ENCODE peak calls at places on chromosomes 6 and 20, in six cellular contexts. F is stomach, E is fibroblast of lung, P is uterus, O is aorta, L is tibial nerve. V is an unnamed sample.

GRCh38 chr6:152301021-152301805 is 335.9 kb downstream of the SYNE1 start:
- DNase-seq in E (peak; percentile 84), O (no peak), F (no peak), L (no peak), P (no peak), V (no peak)

GRCh38 chr6:138030872-138031271 is 76.3 kb downstream of the PERP start:
- DNase-seq in L (no peak), F (no peak), E (no peak), P (no peak), O (no peak), V (no peak)

GRCh38 chr6:41098366-41098765 is 25.6 kb downstream of the NFYA start:
- DNase-seq in O (no peak), F (no peak), E (no peak), P (no peak), L (no peak), V (no peak)

GRCh38 chr6:136077834-136078576 is 172.1 kb downstream of the MTFR2 start:
- DNase-seq in P (no peak), O (no peak), E (peak; percentile 92), F (no peak), L (no peak), V (no peak)

GRCh38 chr20:24651171-24651972 is 181.9 kb downstream of the SYNDIG1 start:
- DNase-seq in P (no peak), O (no peak), L (no peak), E (peak; percentile 89), F (no peak), V (no peak)

GRCh38 chr6:120871416-120872261 is 462.6 kb downstream of the TBC1D32 start:
- DNase-seq in P (no peak), E (no peak), L (no peak), F (no peak), O (peak; percentile 42), V (no peak)

GRCh38 chr6:146803601-146804000 is 204.8 kb downstream of the ADGB start:
- DNase-seq in L (no peak), O (peak; percentile 44), F (no peak), E (peak; percentile 8), P (no peak), V (no peak)

GRCh38 chr6:5984150-5985089 is 22.3 kb downstream of the NRN1 start:
- DNase-seq in E (no peak), P (no peak), O (no peak), L (no peak), F (no peak), V (no peak)

DNA sequence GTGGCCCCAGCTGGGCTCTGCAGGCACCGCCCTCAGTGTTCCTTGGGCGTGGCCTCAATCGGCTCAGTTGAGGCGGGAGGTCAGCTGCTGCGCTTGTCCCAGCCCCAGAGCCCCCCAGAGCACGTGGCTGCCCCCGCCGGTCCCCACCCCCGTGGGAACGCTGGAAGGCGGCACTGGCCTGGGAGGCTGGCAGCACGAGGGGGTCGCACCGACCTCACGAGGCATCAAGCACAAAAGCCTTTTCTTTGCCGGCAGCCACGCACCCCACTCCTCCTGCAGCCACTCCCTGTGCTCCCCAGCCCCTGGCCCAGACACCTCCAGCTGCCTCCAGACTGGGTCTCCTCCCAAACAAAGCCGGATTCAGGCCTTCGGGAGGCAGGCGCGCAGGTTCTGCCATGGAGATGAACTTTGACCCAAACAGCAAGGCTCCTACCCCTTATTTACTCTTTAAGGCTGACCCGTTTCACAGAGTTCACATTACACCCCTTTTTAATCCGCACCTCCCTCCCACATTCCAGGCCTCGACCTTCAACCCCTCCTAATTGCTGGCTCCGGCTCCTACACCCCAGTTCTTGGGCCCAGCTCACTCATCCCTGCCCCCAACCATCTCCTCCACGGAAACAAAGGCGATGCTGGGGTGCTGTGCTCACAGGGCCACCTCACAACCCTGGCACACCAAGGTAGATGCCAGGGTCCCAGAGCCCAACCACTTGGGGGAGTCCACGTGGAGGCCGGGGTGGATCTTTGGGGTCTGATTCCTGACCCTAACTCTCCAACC is 111.7 kb downstream of the NOL4L start:
- DNase-seq in P (no peak), O (no peak), F (no peak), L (no peak), E (no peak), V (no peak)
- H3K27ac ChIP-seq in P (peak overlapping the region; percentile 88), O (no peak overlapping the region), F (peak overlapping the region; percentile 85), L (peak overlapping the region; percentile 83), E (no peak overlapping the region), V (peak overlapping the region; percentile 90)

GRCh38 chr6:98047881-98048280 is 764.9 kb upstream of the MMS22L start:
- DNase-seq in E (no peak), L (no peak), O (no peak), P (no peak), F (no peak), V (no peak)

GRCh38 chr6:98044168-98044567 is 761.2 kb upstream of the MMS22L start:
- DNase-seq in F (no peak), P (no peak), O (no peak), E (no peak), L (no peak), V (no peak)

GRCh38 chr6:98041921-98042320 is 758.9 kb upstream of the MMS22L start:
- DNase-seq in P (no peak), E (no peak), O (no peak), F (no peak), L (no peak), V (no peak)

GRCh38 chr6:98041072-98041471 is 758.1 kb upstream of the MMS22L start:
- DNase-seq in F (no peak), P (no peak), L (no peak), O (no peak), E (no peak), V (no peak)

GRCh38 chr6:98044791-98045190 is 761.8 kb upstream of the MMS22L start:
- DNase-seq in L (no peak), P (no peak), E (no peak), F (no peak), O (no peak), V (no peak)
- H3K27me3 ChIP-seq in L (no peaks in the 10 kb centered on the region), P (no peaks in the 10 kb centered on the region), E (no peaks in the 10 kb centered on the region), F (no peaks in the 10 kb centered on the region), O (peaks cover 1% of the 10 kb centered on the region), V (no peaks in the 10 kb centered on the region)

GRCh38 chr20:23634985-23635767 is 2.6 kb downstream of the CST3 start:
- DNase-seq in L (peak; percentile 72), F (no peak), O (no peak), E (no peak), P (no peak), V (no peak)
- H3K27ac ChIP-seq in L (peak overlapping the region; percentile 36), F (peak overlapping the region; percentile 98), O (no peak overlapping the region), E (no peak overlapping the region), P (no peak overlapping the region), V (no peak overlapping the region)

GRCh38 chr20:2052741-2053140 is 48.9 kb upstream of the STK35 start:
- DNase-seq in O (no peak), P (no peak), E (no peak), F (no peak), L (no peak), V (no peak)
- H3K27me3 ChIP-seq in O (no peaks in the 10 kb centered on the region), P (no peaks in the 10 kb centered on the region), E (no peaks in the 10 kb centered on the region), F (no peaks in the 10 kb centered on the region), L (no peaks in the 10 kb centered on the region), V (no peaks in the 10 kb centered on the region)

GRCh38 chr6:123447315-123447937 is 189.3 kb downstream of the TRDN start:
- DNase-seq in E (no peak), O (no peak), F (no peak), P (no peak), L (no peak), V (no peak)
- H3K27ac ChIP-seq in E (no peak overlapping the region), O (no peak overlapping the region), F (no peak overlapping the region), P (no peak overlapping the region), L (no peak overlapping the region), V (no peak overlapping the region)

DNA sequence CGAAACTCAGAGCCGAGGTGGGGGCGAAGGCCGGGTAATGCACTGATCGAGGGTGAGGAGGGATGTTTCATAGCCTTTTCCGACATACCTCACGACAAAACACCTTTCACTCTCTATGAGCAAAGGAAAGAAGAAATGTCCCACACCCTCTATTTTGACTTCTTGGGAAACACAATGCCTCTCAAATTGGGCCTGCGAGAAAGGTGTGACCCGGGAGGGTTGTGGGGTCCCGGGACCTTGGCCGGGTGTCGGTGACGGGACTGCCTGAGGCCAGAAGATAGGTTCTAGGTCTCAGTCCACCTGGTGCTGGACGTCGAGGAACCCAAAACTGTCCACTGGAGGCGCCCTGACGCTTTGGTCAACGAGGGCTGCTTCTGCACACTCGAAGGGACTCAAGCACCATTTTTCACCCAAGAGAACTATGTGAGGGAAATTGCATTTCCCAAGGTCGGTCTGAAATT is 41.1 kb upstream of the OSTM1 start:
- DNase-seq in F (peak; percentile 66), P (no peak), O (no peak), L (no peak), E (peak; percentile 33), V (no peak)
- H3K27me3 ChIP-seq in F (peaks cover 70% of the 10 kb centered on the region), P (peaks cover 15% of the 10 kb centered on the region), O (no peaks in the 10 kb centered on the region), L (peaks cover 77% of the 10 kb centered on the region), E (peaks cover 61% of the 10 kb centered on the region), V (peaks cover 18% of the 10 kb centered on the region)

GRCh38 chr20:31693402-31693801 is 29.3 kb downstream of the BCL2L1 start:
- DNase-seq in P (no peak), O (no peak), E (no peak), F (no peak), L (no peak), V (no peak)
- H3K27ac ChIP-seq in P (no peak overlapping the region), O (no peak overlapping the region), E (no peak overlapping the region), F (peak overlapping the region; percentile 88), L (no peak overlapping the region), V (no peak overlapping the region)

GRCh38 chr20:36304786-36305495 is 1.2 kb upstream of the DLGAP4 start:
- DNase-seq in O (no peak), L (no peak), P (no peak), E (no peak), F (peak; percentile 11), V (no peak)
- H3K27me3 ChIP-seq in O (no peaks in the 10 kb centered on the region), L (peaks cover 92% of the 10 kb centered on the region), P (peaks cover 8% of the 10 kb centered on the region), E (peaks cover 55% of the 10 kb centered on the region), F (peaks cover 80% of the 10 kb centered on the region), V (peaks cover 7% of the 10 kb centered on the region)

V was measured in vagina.